ENCODE peak calls at places on chromosomes 1 and 21, in seven cellular contexts. I is HCT116, C is SK-N-SH, F is GM12878, O is HepG2, L is K562, N is H1. S is an unnamed sample.

GRCh38 chr1:41724248-41724647 is 194.5 kb downstream of the HIVEP3 start:
- DNase-seq in F (no peak), N (no peak), O (no peak), C (no peak), L (no peak), I (no peak), S (no peak)

GRCh38 chr1:87305762-87306161 is 22.9 kb upstream of the LMO4 start:
- DNase-seq in I (no peak), C (peak), L (no peak), O (no peak), N (no peak), F (no peak), S (no peak)

GRCh38 chr1:212856755-212857154 is 1.3 kb upstream of the FLVCR1 start:
- DNase-seq in I (no peak), L (no peak), N (peak), O (no peak), C (no peak), F (no peak), S (no peak)

GRCh38 chr1:91201699-91202098 is 179.9 kb upstream of the ZNF644 start:
- DNase-seq in O (no peak), I (no peak), L (no peak), C (no peak), N (no peak), F (no peak), S (no peak)

GRCh38 chr1:115280073-115280472 is 58.0 kb downstream of the NGF start:
- DNase-seq in L (no peak), I (no peak), N (no peak), F (no peak), O (no peak), C (peak), S (no peak)

GRCh38 chr1:226979115-226979516 is 39.0 kb downstream of the COQ8A start:
- DNase-seq in L (no peak), I (no peak), C (no peak), N (no peak), O (no peak), F (no peak), S (no peak)

GRCh38 chr21:44513389-44514217 is 26.4 kb downstream of the KRTAP10-1 start:
- DNase-seq in C (no peak), N (no peak), L (no peak), F (no peak), O (no peak), I (no peak), S (peak)

GRCh38 chr1:77978293-77978968 is 441 bp downstream of the FUBP1 start:
- DNase-seq in C (peak), F (peak), O (peak), L (peak), N (no peak), I (peak), S (peak)

GRCh38 chr1:198531891-198532290 is 8.6 kb downstream of the ATP6V1G3 start:
- DNase-seq in F (no peak), C (no peak), O (no peak), I (no peak), L (no peak), N (no peak), S (no peak)

GRCh38 chr1:24920155-24920925 is 9.7 kb downstream of the RUNX3 start:
- DNase-seq in F (no peak), N (no peak), I (no peak), L (peak), O (no peak), C (no peak), S (no peak)

GRCh38 chr1:236455242-236455641 is 61.2 kb downstream of the EDARADD start:
- DNase-seq in O (no peak), N (no peak), I (no peak), C (no peak), F (no peak), L (no peak), S (peak)

GRCh38 chr1:34740161-34740875 is 14.5 kb upstream of the GJB5 start:
- DNase-seq in F (no peak), I (no peak), L (no peak), N (no peak), O (no peak), C (no peak), S (no peak)

GRCh38 chr1:63593887-63594617 is 841 bp downstream of the PGM1 start:
- DNase-seq in L (no peak), F (peak), N (peak), O (peak), I (peak), C (peak), S (peak)

GRCh38 chr1:111988377-111988742 is 1.1 kb downstream of the KCND3 start:
- DNase-seq in F (no peak), O (peak), N (no peak), I (no peak), C (no peak), L (no peak), S (no peak)

GRCh38 chr1:22537441-22538139 is 25.7 kb upstream of the EPHA8 start:
- DNase-seq in O (no peak), I (no peak), L (no peak), C (no peak), N (no peak), F (no peak), S (no peak)

GRCh38 chr1:14522331-14523241 is 75.9 kb upstream of the KAZN start:
- DNase-seq in C (peak), F (no peak), N (no peak), I (no peak), L (peak), O (no peak), S (no peak)

GRCh38 chr1:240385985-240386978 is 225.7 kb downstream of the GREM2 start:
- DNase-seq in N (no peak), I (no peak), F (no peak), C (no peak), O (no peak), L (no peak), S (peak)

GRCh38 chr1:35555601-35556477 is 1.4 kb downstream of the KIAA0319L start:
- DNase-seq in O (peak), I (no peak), F (no peak), L (no peak), N (no peak), C (no peak), S (no peak)

GRCh38 chr1:18035145-18035544 is 72.5 kb upstream of the IGSF21 start:
- DNase-seq in I (no peak), F (no peak), O (no peak), N (no peak), L (no peak), C (no peak), S (no peak)

GRCh38 chr1:35371506-35371905 is 103.0 kb downstream of the ZMYM4 start:
- DNase-seq in L (peak), I (no peak), O (no peak), F (no peak), N (no peak), C (no peak), S (no peak)

GRCh38 chr1:91894036-91894761 is 8.2 kb upstream of the TGFBR3 start:
- DNase-seq in L (no peak), O (no peak), I (no peak), F (no peak), C (no peak), N (no peak), S (no peak)

GRCh38 chr1:77273891-77274290 is 7.9 kb upstream of the AK5 start:
- DNase-seq in I (no peak), L (no peak), O (no peak), F (no peak), C (no peak), N (no peak), S (no peak)

GRCh38 chr21:28882345-28882744 is 110.3 kb downstream of the LTN1 start:
- DNase-seq in C (no peak), N (no peak), L (no peak), F (no peak), I (no peak), O (no peak), S (no peak)

GRCh38 chr1:82086739-82087138 is 286.0 kb downstream of the ADGRL2 start:
- DNase-seq in F (no peak), L (no peak), N (no peak), I (no peak), O (no peak), C (no peak), S (no peak)

GRCh38 chr1:85134583-85135455 is 66.0 kb downstream of the SYDE2 start:
- DNase-seq in I (no peak), F (no peak), L (no peak), C (no peak), N (no peak), O (peak), S (no peak)

GRCh38 chr1:160261526-160261877 is 847 bp downstream of the DCAF8 start:
- DNase-seq in N (no peak), L (peak), F (peak), C (peak), O (peak), I (no peak), S (no peak)

GRCh38 chr1:239218296-239218695 is 168.1 kb upstream of the CHRM3 start:
- DNase-seq in L (no peak), C (no peak), F (no peak), O (no peak), I (no peak), N (no peak), S (no peak)

GRCh38 chr1:178220094-178220493 is 126.2 kb downstream of the RASAL2 start:
- DNase-seq in O (no peak), C (no peak), L (no peak), N (no peak), I (no peak), F (no peak), S (no peak)

GRCh38 chr1:1406101-1406820 is 832 bp downstream of the MRPL20 start:
- DNase-seq in N (no peak), L (peak), C (peak), O (no peak), I (no peak), F (no peak), S (no peak)

GRCh38 chr1:66343569-66344325 is 190.2 kb upstream of the SGIP1 start:
- DNase-seq in O (no peak), L (no peak), F (no peak), I (no peak), C (no peak), N (no peak), S (no peak)

GRCh38 chr1:46150085-46150484 is 17.7 kb upstream of the PIK3R3 start:
- DNase-seq in N (no peak), C (no peak), L (no peak), I (no peak), F (no peak), O (no peak), S (no peak)

GRCh38 chr1:16092097-16092922 is 18.9 kb upstream of the FAM131C start:
- DNase-seq in O (no peak), I (no peak), C (no peak), L (no peak), N (no peak), F (no peak), S (no peak)

GRCh38 chr1:113999233-113999632 is 20.0 kb downstream of the OLFML3 start:
- DNase-seq in N (no peak), L (no peak), F (no peak), O (no peak), C (no peak), I (no peak), S (no peak)

GRCh38 chr1:215517441-215517891 is 49.6 kb upstream of the KCTD3 start:
- DNase-seq in F (no peak), I (peak), L (no peak), O (no peak), C (no peak), N (no peak), S (no peak)

GRCh38 chr1:205344010-205344808 is 12.5 kb downstream of the KLHDC8A start:
- DNase-seq in O (peak), L (peak), N (peak), I (no peak), F (no peak), C (peak), S (peak)

GRCh38 chr1:3068400-3069361 is at the start of gene PRDM16:
- DNase-seq in N (peak), O (no peak), L (no peak), C (no peak), F (no peak), I (peak), S (peak)

GRCh38 chr1:52057876-52058275 is 1.8 kb downstream of the BTF3L4 start:
- DNase-seq in C (no peak), O (no peak), N (no peak), F (no peak), L (no peak), I (no peak), S (no peak)

GRCh38 chr21:35107520-35107919 is 58.4 kb upstream of the RUNX1 start:
- DNase-seq in N (no peak), C (no peak), F (no peak), O (no peak), L (no peak), I (no peak), S (no peak)

GRCh38 chr21:35106246-35106835 is 57.2 kb upstream of the RUNX1 start:
- DNase-seq in C (peak), L (peak), I (no peak), N (no peak), F (no peak), O (no peak), S (no peak)

GRCh38 chr21:35099310-35099709 is 50.2 kb upstream of the RUNX1 start:
- DNase-seq in N (no peak), F (no peak), L (no peak), I (no peak), O (no peak), C (no peak), S (no peak)

GRCh38 chr21:35100351-35100771 is 51.3 kb upstream of the RUNX1 start:
- DNase-seq in I (no peak), C (no peak), N (no peak), O (no peak), L (no peak), F (no peak), S (no peak)

GRCh38 chr21:35102488-35103407 is 53.6 kb upstream of the RUNX1 start:
- DNase-seq in N (no peak), L (peak), I (no peak), F (no peak), O (peak), C (no peak), S (no peak)
- TF ChIP-seq JUND in N (no peak), L (peak), I (no peak), F (no peak), O (no peak), C (no peak), S (no peak)

DNA sequence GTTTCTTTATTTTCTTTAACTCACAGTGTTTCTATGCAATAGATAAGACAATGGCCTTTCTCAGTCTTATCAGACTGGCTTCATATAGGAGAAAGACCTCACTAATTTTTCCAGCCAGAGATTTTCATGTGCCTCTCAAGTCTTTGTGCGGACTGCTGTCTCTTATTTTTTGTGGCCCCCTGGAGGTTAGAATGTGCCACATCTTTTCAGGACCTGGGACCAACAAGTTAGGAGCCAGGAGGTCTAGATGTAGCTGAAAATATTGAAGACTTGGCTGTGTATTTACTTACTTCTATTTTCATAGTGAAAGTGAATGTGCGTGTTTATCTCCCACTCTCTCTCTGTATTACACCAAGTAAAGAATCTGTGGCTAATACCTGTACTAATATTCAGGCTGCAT is 42.1 kb upstream of the CFHR3 start:
- DNase-seq in L (peak), F (no peak), O (peak), I (no peak), C (no peak), N (no peak), S (peak)
- TF ChIP-seq JUND in L (no peak), F (no peak), O (no peak), I (no peak), C (no peak), N (no peak), S (no peak)

GRCh38 chr1:27057801-27058647 is 45.4 kb upstream of the TENT5B start:
- DNase-seq in O (no peak), F (no peak), N (peak), L (no peak), C (peak), I (no peak), S (no peak)
- TF ChIP-seq JUND in O (no peak), F (no peak), N (no peak), L (no peak), C (no peak), I (no peak), S (no peak)

DNA sequence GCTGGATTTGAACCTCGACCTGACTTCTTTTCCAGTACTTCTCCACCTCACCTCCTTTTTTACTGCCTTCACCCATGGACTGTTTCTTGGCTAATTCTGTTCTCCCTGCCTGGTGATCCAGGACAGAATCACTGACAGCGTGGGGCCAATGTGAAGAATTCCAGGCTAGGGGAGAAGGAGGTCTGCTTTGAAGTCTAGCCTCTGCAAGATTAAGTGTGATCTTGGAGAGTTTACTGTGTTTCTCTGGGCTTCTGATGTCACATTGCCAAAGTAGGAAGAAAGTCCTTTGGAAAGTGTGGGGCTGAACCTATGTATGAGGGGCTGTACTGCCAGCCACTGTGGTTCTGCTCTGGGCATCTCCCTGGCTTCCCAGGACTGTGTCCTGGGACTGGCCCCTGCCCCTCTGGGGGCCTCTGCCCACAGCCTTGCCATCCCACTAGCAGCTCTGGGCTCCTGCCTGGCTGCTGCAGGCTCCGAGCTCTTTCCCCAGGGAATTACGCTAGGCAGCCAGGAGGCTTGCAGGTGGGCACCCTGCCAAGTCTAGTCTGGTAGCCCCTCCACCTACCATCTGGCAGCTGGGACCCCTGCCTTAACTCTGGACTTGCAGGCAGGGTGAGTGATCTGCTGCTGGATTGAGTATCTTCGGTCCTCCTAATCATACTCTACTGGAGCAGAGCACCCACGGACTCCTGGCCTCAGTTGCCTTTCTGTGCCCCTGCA is 52.2 kb downstream of the YARS1 start:
- DNase-seq in O (no peak), L (no peak), C (peak), F (no peak), N (no peak), I (no peak), S (no peak)
- TF ChIP-seq JUND in O (no peak), L (no peak), C (no peak), F (no peak), N (no peak), I (no peak), S (no peak)

GRCh38 chr1:19925342-19926070 is 2.1 kb upstream of the PLA2G2E start:
- DNase-seq in I (peak), F (no peak), N (no peak), C (no peak), L (no peak), O (peak), S (no peak)
- TF ChIP-seq JUND in I (peak), F (no peak), N (no peak), C (no peak), L (no peak), O (peak), S (no peak)

GRCh38 chr1:5939268-5940060 is 52.8 kb downstream of the NPHP4 start:
- DNase-seq in I (no peak), L (no peak), O (no peak), F (no peak), N (peak), C (no peak), S (no peak)
- TF ChIP-seq JUND in I (no peak), L (no peak), O (no peak), F (no peak), N (no peak), C (no peak), S (no peak)

GRCh38 chr1:149942207-149942606 is 5.5 kb upstream of the MTMR11 start:
- DNase-seq in O (peak), N (no peak), F (no peak), C (peak), L (peak), I (no peak), S (peak)
- TF ChIP-seq JUND in O (no peak), N (no peak), F (no peak), C (no peak), L (no peak), I (no peak), S (no peak)

GRCh38 chr1:89069955-89070354 is 4.9 kb upstream of the GBP1 start:
- DNase-seq in L (no peak), I (no peak), O (no peak), N (no peak), C (no peak), F (no peak), S (no peak)

GRCh38 chr1:89060091-89060490 is 4.9 kb downstream of the GBP1 start:
- DNase-seq in N (no peak), C (no peak), O (no peak), F (no peak), L (no peak), I (no peak), S (no peak)

GRCh38 chr1:89070509-89070908 is 5.5 kb upstream of the GBP1 start:
- DNase-seq in N (no peak), I (no peak), L (no peak), C (no peak), F (no peak), O (no peak), S (no peak)

GRCh38 chr1:89068291-89068690 is 3.3 kb upstream of the GBP1 start:
- DNase-seq in F (no peak), I (no peak), L (no peak), N (no peak), C (no peak), O (no peak), S (peak)

GRCh38 chr1:89065077-89065868 is at the start of gene GBP1:
- DNase-seq in L (no peak), F (no peak), O (peak), N (no peak), C (no peak), I (no peak), S (no peak)
- TF ChIP-seq JUND in L (no peak), F (no peak), O (no peak), N (no peak), C (no peak), I (no peak), S (no peak)

GRCh38 chr1:54304518-54304917 is 101.7 kb downstream of the SSBP3 start:
- DNase-seq in O (no peak), L (no peak), N (no peak), C (no peak), I (no peak), F (no peak), S (no peak)

GRCh38 chr1:54310439-54311328 is 95.5 kb downstream of the SSBP3 start:
- DNase-seq in L (peak), C (peak), N (peak), I (peak), F (no peak), O (peak), S (peak)

GRCh38 chr1:54305906-54306514 is 100.2 kb downstream of the SSBP3 start:
- DNase-seq in F (no peak), O (no peak), C (no peak), I (no peak), L (peak), N (no peak), S (no peak)

GRCh38 chr1:54309631-54310366 is 96.4 kb downstream of the SSBP3 start:
- DNase-seq in L (no peak), I (no peak), O (no peak), N (no peak), C (no peak), F (no peak), S (no peak)

DNA sequence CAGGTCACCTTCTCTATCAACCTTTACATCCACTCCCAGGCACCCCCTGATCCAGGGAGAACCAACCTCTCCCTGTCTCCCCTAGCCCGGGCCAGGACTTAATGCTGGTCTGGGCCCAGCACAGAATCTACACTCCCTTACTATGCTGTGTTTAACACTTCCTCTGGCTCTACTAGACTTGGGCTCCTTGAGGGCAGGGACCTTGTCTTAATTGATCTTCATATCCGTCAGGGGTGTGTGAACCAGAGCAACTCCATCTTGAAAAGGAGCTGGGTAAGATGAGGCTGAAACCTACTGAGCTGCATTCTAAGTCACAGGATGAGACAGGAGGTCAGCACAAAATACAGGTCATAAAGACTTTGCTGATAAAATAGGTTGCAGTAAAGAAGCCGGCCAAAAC is 98.9 kb downstream of the SSBP3 start:
- DNase-seq in O (no peak), N (no peak), F (no peak), C (no peak), I (no peak), L (no peak), S (no peak)
- TF ChIP-seq JUND in O (no peak), N (no peak), F (no peak), C (no peak), I (no peak), L (no peak), S (no peak)

GRCh38 chr1:221961532-221962292 is 219.8 kb upstream of the DUSP10 start:
- DNase-seq in C (no peak), O (peak), N (no peak), I (peak), L (peak), F (peak), S (no peak)
- TF ChIP-seq JUND in C (peak), O (peak), N (no peak), I (peak), L (peak), F (no peak), S (no peak)